ENCODE peak calls at places on chromosome 11, in seven cellular contexts. O is globus pallidus, K is ACHN, E is progenitor cell of endocrine pancreas, D is mucosa of gallbladder, Y is AG20443, I is kidney glomerular epithelial cell. H is an unnamed sample.

GRCh38 chr11:31690041-31690440 is 121.1 kb downstream of the PAX6 start:
- DNase-seq in O (no peak), K (no peak), E (no peak), D (no peak), Y (peak), I (no peak), H (no peak)

GRCh38 chr11:77820565-77821348 is at the start of the genes AAMDC and RSF1:
- DNase-seq in O (peak), K (peak), E (peak), D (peak), Y (peak), I (peak), H (peak)

GRCh38 chr11:34721646-34722045 is 100.8 kb downstream of the EHF start:
- DNase-seq in O (no peak), K (no peak), E (no peak), D (no peak), Y (no peak), I (no peak), H (peak)

GRCh38 chr11:69367211-69367964 is 73.4 kb downstream of the MYEOV start:
- DNase-seq in O (no peak), K (no peak), E (peak), D (no peak), Y (no peak), I (no peak), H (no peak)

GRCh38 chr11:47784785-47785381 is 17.7 kb upstream of the FNBP4 start:
- DNase-seq in O (no peak), K (no peak), E (no peak), D (no peak), Y (no peak), I (no peak), H (no peak)

GRCh38 chr11:128905345-128906184 is 14.4 kb downstream of the KCNJ5 start:
- DNase-seq in O (no peak), K (peak), E (peak), D (no peak), Y (peak), I (no peak), H (peak)

GRCh38 chr11:48184452-48184851 is 32.2 kb upstream of the OR4B1 start:
- DNase-seq in O (no peak), K (no peak), E (no peak), D (no peak), Y (no peak), I (no peak), H (no peak)

GRCh38 chr11:7651140-7651551 is 22.2 kb downstream of the CYB5R2 start:
- DNase-seq in O (peak), K (no peak), E (no peak), D (no peak), Y (no peak), I (no peak), H (no peak)

GRCh38 chr11:30983143-30983542 is 386.4 kb downstream of the DCDC1 start:
- DNase-seq in O (no peak), K (no peak), E (no peak), D (no peak), Y (no peak), I (no peak), H (no peak)

GRCh38 chr11:134866215-134866614 is 454.2 kb upstream of the B3GAT1 start:
- DNase-seq in O (no peak), K (no peak), E (no peak), D (no peak), Y (no peak), I (no peak), H (no peak)